ENCODE peak calls at places on chromosomes 12 and 14, in ten cellular contexts. One of them, this sample, is unnamed.

GRCh38 chr14:103740991-103741689 is 25.5 kb downstream of the ZFYVE21 start:
- DNase-seq in lower leg skin: peak
- DNase-seq in fibroblast of the aortic adventitia: no peak
- DNase-seq in psoas muscle: no peak
- DNase-seq in esophagus squamous epithelium: no peak
- DNase-seq in cardiac fibroblast: peak
- DNase-seq in left ventricle myocardium inferior: no peak
- DNase-seq in hepatocyte: no peak
- DNase-seq in mammary epithelial cell: no peak
- DNase-seq in GM12865: no peak
- DNase-seq in this sample: no peak

GRCh38 chr12:75877588-75878381 is 153.8 kb downstream of the PHLDA1 start:
- DNase-seq in esophagus squamous epithelium: no peak
- DNase-seq in lower leg skin: no peak
- DNase-seq in cardiac fibroblast: peak
- DNase-seq in psoas muscle: no peak
- DNase-seq in fibroblast of the aortic adventitia: peak
- DNase-seq in left ventricle myocardium inferior: no peak
- DNase-seq in GM12865: no peak
- DNase-seq in hepatocyte: peak
- DNase-seq in mammary epithelial cell: peak
- DNase-seq in this sample: no peak

GRCh38 chr14:49982522-49982951 is 89.7 kb downstream of the ARF6 start:
- DNase-seq in left ventricle myocardium inferior: no peak
- DNase-seq in lower leg skin: peak
- DNase-seq in hepatocyte: no peak
- DNase-seq in GM12865: no peak
- DNase-seq in esophagus squamous epithelium: no peak
- DNase-seq in mammary epithelial cell: no peak
- DNase-seq in fibroblast of the aortic adventitia: peak
- DNase-seq in cardiac fibroblast: peak
- DNase-seq in psoas muscle: peak
- DNase-seq in this sample: no peak

GRCh38 chr14:106564058-106564643 is 1037.8 kb downstream of the TMEM121 start:
- DNase-seq in hepatocyte: no peak
- DNase-seq in lower leg skin: no peak
- DNase-seq in left ventricle myocardium inferior: no peak
- DNase-seq in mammary epithelial cell: no peak
- DNase-seq in cardiac fibroblast: no peak
- DNase-seq in fibroblast of the aortic adventitia: no peak
- DNase-seq in psoas muscle: no peak
- DNase-seq in GM12865: peak
- DNase-seq in esophagus squamous epithelium: no peak
- DNase-seq in this sample: peak

GRCh38 chr12:15131462-15131861 is 89.8 kb downstream of the RERG start:
- DNase-seq in lower leg skin: no peak
- DNase-seq in fibroblast of the aortic adventitia: peak
- DNase-seq in hepatocyte: no peak
- DNase-seq in cardiac fibroblast: no peak
- DNase-seq in mammary epithelial cell: peak
- DNase-seq in left ventricle myocardium inferior: no peak
- DNase-seq in psoas muscle: no peak
- DNase-seq in GM12865: no peak
- DNase-seq in esophagus squamous epithelium: no peak
- DNase-seq in this sample: no peak

GRCh38 chr14:100425454-100425814 is 102.3 kb downstream of the SLC25A47 start:
- DNase-seq in cardiac fibroblast: no peak
- DNase-seq in esophagus squamous epithelium: no peak
- DNase-seq in GM12865: no peak
- DNase-seq in fibroblast of the aortic adventitia: no peak
- DNase-seq in hepatocyte: no peak
- DNase-seq in lower leg skin: no peak
- DNase-seq in psoas muscle: no peak
- DNase-seq in left ventricle myocardium inferior: no peak
- DNase-seq in mammary epithelial cell: no peak
- DNase-seq in this sample: no peak

GRCh38 chr12:33926095-33926494 is 96.2 kb upstream of the ALG10 start:
- DNase-seq in fibroblast of the aortic adventitia: no peak
- DNase-seq in esophagus squamous epithelium: no peak
- DNase-seq in psoas muscle: no peak
- DNase-seq in mammary epithelial cell: no peak
- DNase-seq in GM12865: no peak
- DNase-seq in lower leg skin: no peak
- DNase-seq in hepatocyte: no peak
- DNase-seq in left ventricle myocardium inferior: no peak
- DNase-seq in cardiac fibroblast: no peak
- DNase-seq in this sample: no peak

GRCh38 chr12:53252349-53252916 is 15.7 kb upstream of the ESPL1 start:
- DNase-seq in mammary epithelial cell: peak
- DNase-seq in fibroblast of the aortic adventitia: peak
- DNase-seq in GM12865: no peak
- DNase-seq in esophagus squamous epithelium: no peak
- DNase-seq in psoas muscle: no peak
- DNase-seq in hepatocyte: peak
- DNase-seq in left ventricle myocardium inferior: peak
- DNase-seq in lower leg skin: peak
- DNase-seq in cardiac fibroblast: no peak
- DNase-seq in this sample: peak

GRCh38 chr12:106032141-106032925 is 106.4 kb downstream of the NUAK1 start:
- DNase-seq in hepatocyte: no peak
- DNase-seq in fibroblast of the aortic adventitia: peak
- DNase-seq in esophagus squamous epithelium: no peak
- DNase-seq in GM12865: no peak
- DNase-seq in left ventricle myocardium inferior: no peak
- DNase-seq in lower leg skin: no peak
- DNase-seq in psoas muscle: no peak
- DNase-seq in mammary epithelial cell: peak
- DNase-seq in cardiac fibroblast: peak
- DNase-seq in this sample: no peak

GRCh38 chr12:106033161-106033675 is 105.5 kb downstream of the NUAK1 start:
- DNase-seq in hepatocyte: no peak
- DNase-seq in cardiac fibroblast: no peak
- DNase-seq in psoas muscle: no peak
- DNase-seq in left ventricle myocardium inferior: no peak
- DNase-seq in GM12865: no peak
- DNase-seq in mammary epithelial cell: no peak
- DNase-seq in esophagus squamous epithelium: no peak
- DNase-seq in lower leg skin: no peak
- DNase-seq in fibroblast of the aortic adventitia: no peak
- DNase-seq in this sample: no peak

GRCh38 chr12:106031736-106032135 is 107.0 kb downstream of the NUAK1 start:
- DNase-seq in psoas muscle: no peak
- DNase-seq in hepatocyte: no peak
- DNase-seq in left ventricle myocardium inferior: no peak
- DNase-seq in cardiac fibroblast: no peak
- DNase-seq in lower leg skin: no peak
- DNase-seq in GM12865: no peak
- DNase-seq in fibroblast of the aortic adventitia: no peak
- DNase-seq in mammary epithelial cell: no peak
- DNase-seq in esophagus squamous epithelium: no peak
- DNase-seq in this sample: no peak

GRCh38 chr12:106027286-106027685 is 111.5 kb downstream of the NUAK1 start:
- DNase-seq in psoas muscle: no peak
- DNase-seq in hepatocyte: no peak
- DNase-seq in esophagus squamous epithelium: no peak
- DNase-seq in fibroblast of the aortic adventitia: no peak
- DNase-seq in lower leg skin: no peak
- DNase-seq in left ventricle myocardium inferior: no peak
- DNase-seq in cardiac fibroblast: no peak
- DNase-seq in GM12865: no peak
- DNase-seq in mammary epithelial cell: no peak
- DNase-seq in this sample: no peak

DNA sequence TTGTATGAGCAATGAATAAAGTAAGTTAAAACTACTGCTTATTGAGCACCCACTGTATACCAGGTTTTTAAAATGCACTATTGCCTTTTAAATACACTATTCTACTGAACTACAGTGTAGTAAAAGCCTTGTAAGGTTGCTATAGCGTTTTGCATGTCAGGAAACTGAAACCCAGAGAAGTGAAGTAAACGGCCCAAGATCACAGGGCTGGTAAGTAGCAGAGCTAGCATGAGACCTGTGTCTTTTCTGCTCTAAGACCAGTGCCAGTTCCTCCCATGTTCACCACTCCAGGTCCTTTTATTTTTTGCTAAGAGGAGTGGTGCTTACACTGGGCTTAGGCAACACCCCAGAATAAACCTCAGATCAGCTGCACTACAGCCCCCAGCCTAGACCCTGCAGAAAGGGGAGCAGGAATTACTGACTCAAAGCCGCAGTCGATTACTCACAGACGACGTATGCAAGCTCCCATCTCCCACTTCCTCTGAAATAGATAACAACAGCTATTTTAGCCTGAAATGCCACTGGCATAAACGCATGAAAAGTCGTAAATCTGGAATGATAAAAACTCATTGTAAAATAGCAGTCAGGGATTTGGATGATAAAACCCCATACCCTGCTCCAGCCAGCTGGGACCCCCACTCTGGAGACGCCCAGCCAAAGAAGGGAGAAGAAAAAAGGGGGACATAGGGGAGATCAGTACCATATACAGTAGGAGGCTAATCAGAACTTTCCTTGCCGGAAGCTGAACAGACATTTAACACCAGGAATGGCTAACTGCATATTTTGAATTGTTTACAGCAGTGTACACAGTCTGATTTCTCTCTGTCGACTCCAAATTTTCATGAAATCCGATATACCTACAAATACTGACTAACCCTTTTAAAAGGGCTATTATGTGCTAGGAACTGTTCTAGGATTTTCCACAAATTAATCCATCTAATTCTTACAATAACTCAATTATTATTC is 108.3 kb downstream of the NUAK1 start:
- DNase-seq in psoas muscle: no peak
- DNase-seq in esophagus squamous epithelium: no peak
- DNase-seq in lower leg skin: no peak
- DNase-seq in mammary epithelial cell: no peak
- DNase-seq in cardiac fibroblast: peak
- DNase-seq in GM12865: no peak
- DNase-seq in fibroblast of the aortic adventitia: peak
- DNase-seq in left ventricle myocardium inferior: no peak
- DNase-seq in hepatocyte: peak
- DNase-seq in this sample: no peak
- H3K4me3 ChIP-seq in psoas muscle: no peak
- H3K4me3 ChIP-seq in esophagus squamous epithelium: no peak
- H3K4me3 ChIP-seq in lower leg skin: no peak
- H3K4me3 ChIP-seq in mammary epithelial cell: no peak
- H3K4me3 ChIP-seq in cardiac fibroblast: peak
- H3K4me3 ChIP-seq in GM12865: no peak
- H3K4me3 ChIP-seq in fibroblast of the aortic adventitia: no peak
- H3K4me3 ChIP-seq in left ventricle myocardium inferior: no peak
- H3K4me3 ChIP-seq in hepatocyte: no peak
- H3K4me3 ChIP-seq in this sample: no peak

DNA sequence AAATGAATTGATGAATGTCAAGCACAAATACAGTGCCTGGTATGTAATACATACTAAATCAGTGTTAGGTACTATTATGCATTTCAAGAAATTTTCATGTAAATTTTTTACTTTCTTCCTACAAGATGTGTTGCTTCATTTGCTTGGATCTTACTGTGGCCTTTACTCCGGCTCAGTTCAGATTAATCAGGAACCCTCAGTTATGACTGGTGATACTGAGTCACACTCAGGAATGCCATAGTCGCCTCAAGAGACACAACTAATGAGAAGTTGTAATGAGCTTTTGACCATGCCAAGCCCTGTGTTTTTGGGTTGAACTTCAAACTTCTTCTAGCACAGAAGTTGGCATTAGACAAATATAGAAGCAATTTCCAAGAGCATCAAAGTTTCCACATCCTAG is 96.0 kb downstream of the TGFB3 start:
- DNase-seq in hepatocyte: no peak
- DNase-seq in esophagus squamous epithelium: no peak
- DNase-seq in GM12865: no peak
- DNase-seq in left ventricle myocardium inferior: no peak
- DNase-seq in cardiac fibroblast: peak
- DNase-seq in psoas muscle: no peak
- DNase-seq in lower leg skin: no peak
- DNase-seq in mammary epithelial cell: peak
- DNase-seq in fibroblast of the aortic adventitia: peak
- DNase-seq in this sample: no peak
- TF ChIP-seq CTCF in hepatocyte: no peak
- TF ChIP-seq CTCF in esophagus squamous epithelium: no peak
- TF ChIP-seq CTCF in GM12865: no peak
- TF ChIP-seq CTCF in left ventricle myocardium inferior: no peak
- TF ChIP-seq CTCF in cardiac fibroblast: no peak
- TF ChIP-seq CTCF in psoas muscle: no peak
- TF ChIP-seq CTCF in lower leg skin: no peak
- TF ChIP-seq CTCF in mammary epithelial cell: no peak
- TF ChIP-seq CTCF in fibroblast of the aortic adventitia: no peak
- TF ChIP-seq CTCF in this sample: no peak

GRCh38 chr12:124454352-124454725 is 113.1 kb downstream of the NCOR2 start:
- DNase-seq in psoas muscle: no peak
- DNase-seq in esophagus squamous epithelium: no peak
- DNase-seq in mammary epithelial cell: no peak
- DNase-seq in lower leg skin: no peak
- DNase-seq in hepatocyte: no peak
- DNase-seq in fibroblast of the aortic adventitia: no peak
- DNase-seq in cardiac fibroblast: no peak
- DNase-seq in left ventricle myocardium inferior: no peak
- DNase-seq in GM12865: no peak
- DNase-seq in this sample: no peak
- H3K4me3 ChIP-seq in psoas muscle: no peak
- H3K4me3 ChIP-seq in esophagus squamous epithelium: no peak
- H3K4me3 ChIP-seq in mammary epithelial cell: no peak
- H3K4me3 ChIP-seq in lower leg skin: no peak
- H3K4me3 ChIP-seq in hepatocyte: no peak
- H3K4me3 ChIP-seq in fibroblast of the aortic adventitia: no peak
- H3K4me3 ChIP-seq in cardiac fibroblast: no peak
- H3K4me3 ChIP-seq in left ventricle myocardium inferior: peak
- H3K4me3 ChIP-seq in GM12865: peak
- H3K4me3 ChIP-seq in this sample: no peak

GRCh38 chr14:95310635-95311380 is 8.9 kb downstream of the CLMN start:
- DNase-seq in esophagus squamous epithelium: no peak
- DNase-seq in hepatocyte: no peak
- DNase-seq in fibroblast of the aortic adventitia: no peak
- DNase-seq in GM12865: no peak
- DNase-seq in cardiac fibroblast: no peak
- DNase-seq in lower leg skin: no peak
- DNase-seq in psoas muscle: no peak
- DNase-seq in mammary epithelial cell: no peak
- DNase-seq in left ventricle myocardium inferior: no peak
- DNase-seq in this sample: no peak

GRCh38 chr14:95305940-95306339 is 13.8 kb downstream of the CLMN start:
- DNase-seq in lower leg skin: no peak
- DNase-seq in left ventricle myocardium inferior: no peak
- DNase-seq in fibroblast of the aortic adventitia: no peak
- DNase-seq in esophagus squamous epithelium: no peak
- DNase-seq in psoas muscle: no peak
- DNase-seq in mammary epithelial cell: no peak
- DNase-seq in cardiac fibroblast: no peak
- DNase-seq in GM12865: no peak
- DNase-seq in hepatocyte: no peak
- DNase-seq in this sample: no peak

GRCh38 chr14:95309261-95310051 is 10.3 kb downstream of the CLMN start:
- DNase-seq in left ventricle myocardium inferior: no peak
- DNase-seq in fibroblast of the aortic adventitia: no peak
- DNase-seq in lower leg skin: no peak
- DNase-seq in hepatocyte: no peak
- DNase-seq in esophagus squamous epithelium: no peak
- DNase-seq in GM12865: no peak
- DNase-seq in cardiac fibroblast: no peak
- DNase-seq in psoas muscle: no peak
- DNase-seq in mammary epithelial cell: no peak
- DNase-seq in this sample: no peak

GRCh38 chr14:95307402-95308041 is 12.2 kb downstream of the CLMN start:
- DNase-seq in left ventricle myocardium inferior: peak
- DNase-seq in GM12865: no peak
- DNase-seq in psoas muscle: no peak
- DNase-seq in lower leg skin: no peak
- DNase-seq in mammary epithelial cell: no peak
- DNase-seq in hepatocyte: peak
- DNase-seq in cardiac fibroblast: no peak
- DNase-seq in fibroblast of the aortic adventitia: no peak
- DNase-seq in esophagus squamous epithelium: no peak
- DNase-seq in this sample: no peak

DNA sequence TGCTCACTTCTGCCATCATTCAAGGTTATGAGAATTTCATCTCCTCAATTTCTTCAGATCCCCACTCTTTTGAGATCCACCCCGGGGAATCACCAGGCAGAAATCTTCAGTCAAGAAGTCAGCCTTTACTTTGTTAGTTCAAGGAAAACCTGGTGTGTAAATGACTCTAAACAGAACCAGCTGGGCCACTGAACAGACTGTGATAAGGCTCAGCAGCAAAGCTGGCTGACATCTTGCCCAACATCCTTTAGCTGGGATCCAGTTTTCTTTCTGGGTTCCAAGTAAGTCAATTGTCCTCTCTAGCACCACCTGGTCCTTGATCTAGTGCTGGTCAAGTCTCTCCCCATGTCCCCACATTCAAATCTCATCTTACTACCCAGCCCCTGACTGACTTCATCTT is 11.6 kb downstream of the CLMN start:
- DNase-seq in psoas muscle: no peak
- DNase-seq in lower leg skin: no peak
- DNase-seq in esophagus squamous epithelium: no peak
- DNase-seq in left ventricle myocardium inferior: no peak
- DNase-seq in fibroblast of the aortic adventitia: no peak
- DNase-seq in mammary epithelial cell: no peak
- DNase-seq in cardiac fibroblast: no peak
- DNase-seq in GM12865: no peak
- DNase-seq in hepatocyte: no peak
- DNase-seq in this sample: no peak
- TF ChIP-seq CTCF in psoas muscle: no peak
- TF ChIP-seq CTCF in lower leg skin: no peak
- TF ChIP-seq CTCF in esophagus squamous epithelium: no peak
- TF ChIP-seq CTCF in left ventricle myocardium inferior: no peak
- TF ChIP-seq CTCF in fibroblast of the aortic adventitia: no peak
- TF ChIP-seq CTCF in mammary epithelial cell: no peak
- TF ChIP-seq CTCF in cardiac fibroblast: no peak
- TF ChIP-seq CTCF in GM12865: no peak
- TF ChIP-seq CTCF in hepatocyte: no peak
- TF ChIP-seq CTCF in this sample: no peak